ENCODE peak calls at places on chromosome 11, in ten cellular contexts. C is lower lobe of right lung; P is A549; T is upper lobe of right lung; Y is AG10803; Q is OCI-LY7; D is CD8-positive, alpha-beta T cell; F is neural progenitor cell; Z is GM06990; S is mammary epithelial cell. N is an unnamed sample.

GRCh38 chr11:44310456-44311272 is 725 bp upstream of the ALX4 start:
- DNase-seq in C (no peak), P (no peak), T (no peak), Y (no peak), Q (no peak), D (no peak), F (peak), Z (no peak), S (no peak), N (no peak)

GRCh38 chr11:44609028-44609782 is 43.7 kb downstream of the CD82 start:
- DNase-seq in C (no peak), P (no peak), T (no peak), Y (no peak), Q (peak), D (no peak), F (no peak), Z (peak), S (no peak), N (no peak)

GRCh38 chr11:72430743-72431570 is 3.4 kb downstream of the CLPB start:
- DNase-seq in C (peak), P (peak), T (no peak), Y (peak), Q (peak), D (no peak), F (peak), Z (no peak), S (peak), N (peak)

GRCh38 chr11:101860694-101861371 is 54.0 kb upstream of the CEP126 start:
- DNase-seq in C (no peak), P (peak), T (peak), Y (peak), Q (peak), D (no peak), F (peak), Z (no peak), S (peak), N (peak)

GRCh38 chr11:127066426-127067090 is 66.0 kb upstream of the KIRREL3 start:
- DNase-seq in C (no peak), P (no peak), T (no peak), Y (peak), Q (no peak), D (no peak), F (no peak), Z (no peak), S (no peak), N (no peak)

GRCh38 chr11:118114266-118114665 is 27.5 kb upstream of the SMIM35 start:
- DNase-seq in C (no peak), P (no peak), T (peak), Y (no peak), Q (no peak), D (no peak), F (no peak), Z (no peak), S (peak), N (no peak)

GRCh38 chr11:1224109-1224485 is 1.2 kb downstream of the MUC5B start:
- DNase-seq in C (peak), P (peak), T (no peak), Y (no peak), Q (no peak), D (no peak), F (no peak), Z (no peak), S (no peak), N (no peak)

GRCh38 chr11:122727101-122727929 is 71.8 kb downstream of the UBASH3B start:
- DNase-seq in C (no peak), P (no peak), T (no peak), Y (peak), Q (peak), D (peak), F (peak), Z (no peak), S (no peak), N (peak)

GRCh38 chr11:131079036-131079435 is 162.8 kb upstream of the SNX19 start:
- DNase-seq in C (no peak), P (no peak), T (no peak), Y (peak), Q (no peak), D (no peak), F (no peak), Z (no peak), S (peak), N (no peak)

GRCh38 chr11:1226981-1227550 is 4.2 kb downstream of the MUC5B start:
- DNase-seq in C (peak), P (peak), T (no peak), Y (no peak), Q (no peak), D (no peak), F (peak), Z (no peak), S (no peak), N (peak)

GRCh38 chr11:106397787-106398355 is 320.4 kb downstream of the AASDHPPT start:
- DNase-seq in C (no peak), P (no peak), T (no peak), Y (peak), Q (no peak), D (no peak), F (peak), Z (no peak), S (no peak), N (no peak)

GRCh38 chr11:2588809-2589537 is 110.8 kb downstream of the KCNQ1OT1 start:
- DNase-seq in C (peak), P (no peak), T (peak), Y (no peak), Q (no peak), D (no peak), F (no peak), Z (no peak), S (no peak), N (no peak)

GRCh38 chr11:80320765-80321164 is 879.9 kb upstream of the TENM4 start:
- DNase-seq in C (no peak), P (no peak), T (no peak), Y (no peak), Q (no peak), D (no peak), F (no peak), Z (no peak), S (no peak), N (no peak)

GRCh38 chr11:46506486-46506808 is 87.4 kb downstream of the AMBRA1 start:
- DNase-seq in C (no peak), P (no peak), T (no peak), Y (no peak), Q (no peak), D (no peak), F (no peak), Z (no peak), S (no peak), N (no peak)

GRCh38 chr11:33899383-33900037 is 7.6 kb upstream of the LMO2 start:
- DNase-seq in C (peak), P (peak), T (no peak), Y (peak), Q (no peak), D (no peak), F (peak), Z (no peak), S (peak), N (peak)

GRCh38 chr11:107017104-107017432 is 1.2 kb downstream of the GUCY1A2 start:
- DNase-seq in C (no peak), P (no peak), T (no peak), Y (no peak), Q (no peak), D (no peak), F (no peak), Z (no peak), S (no peak), N (peak)

GRCh38 chr11:111021131-111021530 is 224.4 kb upstream of the POU2AF2 start:
- DNase-seq in C (no peak), P (no peak), T (no peak), Y (no peak), Q (no peak), D (no peak), F (peak), Z (no peak), S (no peak), N (peak)

GRCh38 chr11:16603890-16604783 is 134.3 kb upstream of the C11orf58 start:
- DNase-seq in C (peak), P (no peak), T (peak), Y (no peak), Q (no peak), D (no peak), F (peak), Z (no peak), S (peak), N (no peak)

GRCh38 chr11:7577883-7578242 is 64.1 kb downstream of the PPFIBP2 start:
- DNase-seq in C (no peak), P (no peak), T (no peak), Y (peak), Q (no peak), D (no peak), F (no peak), Z (no peak), S (no peak), N (peak)

GRCh38 chr11:43920598-43921419 is 21.6 kb upstream of the C11orf96 start:
- DNase-seq in C (no peak), P (peak), T (no peak), Y (peak), Q (no peak), D (no peak), F (no peak), Z (no peak), S (peak), N (peak)

GRCh38 chr11:79139900-79140299 is 300.9 kb downstream of the TENM4 start:
- DNase-seq in C (no peak), P (no peak), T (no peak), Y (no peak), Q (no peak), D (no peak), F (peak), Z (no peak), S (no peak), N (no peak)

GRCh38 chr11:70242885-70243284 is 27.6 kb upstream of the PPFIA1 start:
- DNase-seq in C (no peak), P (no peak), T (no peak), Y (no peak), Q (no peak), D (no peak), F (no peak), Z (no peak), S (no peak), N (no peak)

GRCh38 chr11:79902493-79902892 is 461.7 kb upstream of the TENM4 start:
- DNase-seq in C (no peak), P (no peak), T (no peak), Y (no peak), Q (no peak), D (no peak), F (no peak), Z (no peak), S (peak), N (peak)

GRCh38 chr11:77207618-77208313 is 79.7 kb downstream of the MYO7A start:
- DNase-seq in C (no peak), P (no peak), T (peak), Y (no peak), Q (no peak), D (no peak), F (no peak), Z (no peak), S (no peak), N (peak)

GRCh38 chr11:102882389-102883024 is 7.7 kb upstream of the MMP12 start:
- DNase-seq in C (no peak), P (no peak), T (no peak), Y (peak), Q (no peak), D (no peak), F (no peak), Z (peak), S (peak), N (peak)

GRCh38 chr11:65866524-65867283 is 5.9 kb downstream of the EFEMP2 start:
- DNase-seq in C (peak), P (no peak), T (peak), Y (no peak), Q (no peak), D (no peak), F (no peak), Z (no peak), S (no peak), N (no peak)

GRCh38 chr11:117642396-117642795 is 154.6 kb downstream of the DSCAML1 start:
- DNase-seq in C (no peak), P (no peak), T (peak), Y (no peak), Q (no peak), D (no peak), F (no peak), Z (no peak), S (no peak), N (no peak)

GRCh38 chr11:65498042-65498726 is 661 bp upstream of the MALAT1 start:
- DNase-seq in C (no peak), P (peak), T (peak), Y (peak), Q (peak), D (peak), F (peak), Z (peak), S (no peak), N (peak)

GRCh38 chr11:2539761-2540520 is 95.1 kb downstream of the KCNQ1 start:
- DNase-seq in C (peak), P (no peak), T (peak), Y (no peak), Q (no peak), D (no peak), F (peak), Z (no peak), S (no peak), N (no peak)

GRCh38 chr11:130029137-130029536 is 26.5 kb upstream of the PRDM10 start:
- DNase-seq in C (no peak), P (no peak), T (no peak), Y (no peak), Q (no peak), D (no peak), F (peak), Z (no peak), S (peak), N (no peak)

GRCh38 chr11:26331911-26332571 is at the start of gene ANO3:
- DNase-seq in C (peak), P (peak), T (peak), Y (peak), Q (no peak), D (no peak), F (peak), Z (peak), S (peak), N (peak)

GRCh38 chr11:17686185-17686980 is 33.0 kb upstream of the MYOD1 start:
- DNase-seq in C (no peak), P (no peak), T (no peak), Y (peak), Q (no peak), D (no peak), F (peak), Z (no peak), S (no peak), N (no peak)

GRCh38 chr11:69044111-69045013 is 4.4 kb upstream of the TPCN2 start:
- DNase-seq in C (peak), P (peak), T (peak), Y (peak), Q (peak), D (no peak), F (peak), Z (no peak), S (peak), N (peak)

GRCh38 chr11:102268083-102268984 is 49.0 kb upstream of the BIRC3 start:
- DNase-seq in C (peak), P (peak), T (peak), Y (peak), Q (peak), D (peak), F (peak), Z (peak), S (peak), N (peak)

GRCh38 chr11:65183201-65183891 is 1.6 kb downstream of the CAPN1 start:
- DNase-seq in C (peak), P (no peak), T (peak), Y (no peak), Q (no peak), D (no peak), F (no peak), Z (no peak), S (peak), N (no peak)

GRCh38 chr11:9396752-9397151 is 12.3 kb downstream of the IPO7 start:
- DNase-seq in C (no peak), P (no peak), T (no peak), Y (no peak), Q (no peak), D (no peak), F (no peak), Z (no peak), S (no peak), N (no peak)

DNA sequence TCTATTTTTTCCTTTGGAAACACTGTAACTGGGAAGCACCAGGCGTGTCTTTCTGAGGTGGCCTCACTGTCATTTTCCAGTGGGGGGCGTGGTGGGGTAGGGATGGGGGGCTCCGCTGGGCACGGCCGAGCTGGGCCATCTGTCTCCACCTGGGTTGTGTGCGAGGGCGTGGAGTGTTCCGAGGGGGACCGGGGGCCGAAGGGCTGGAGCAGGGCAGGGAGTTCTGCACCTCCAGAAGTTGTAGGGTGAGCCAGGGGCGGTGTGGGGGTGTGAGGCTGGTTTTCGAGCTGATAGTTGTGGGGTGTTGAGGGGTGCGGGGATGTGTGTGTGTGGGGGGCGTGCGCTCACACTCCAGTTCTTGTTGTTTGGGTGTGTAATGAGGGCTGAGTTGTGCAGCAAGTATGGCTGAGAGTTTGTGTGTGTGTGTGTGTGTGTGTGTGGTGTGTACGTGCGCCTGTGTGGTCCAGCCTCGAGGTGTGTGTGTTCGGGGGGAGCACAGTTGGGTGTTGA is 10.8 kb downstream of the YPEL4 start:
- DNase-seq in C (no peak), P (no peak), T (peak), Y (no peak), Q (no peak), D (no peak), F (peak), Z (no peak), S (no peak), N (no peak)
- H3K4me3 ChIP-seq in C (peak), P (peak), T (peak), Y (peak), Q (no peak), D (peak), F (peak), Z (peak), S (peak), N (peak)

GRCh38 chr11:114181752-114182151 is 114.4 kb upstream of the NNMT start:
- DNase-seq in C (no peak), P (no peak), T (no peak), Y (no peak), Q (no peak), D (no peak), F (no peak), Z (no peak), S (no peak), N (no peak)

GRCh38 chr11:114181195-114181594 is 115.0 kb upstream of the NNMT start:
- DNase-seq in C (no peak), P (no peak), T (no peak), Y (no peak), Q (no peak), D (no peak), F (no peak), Z (no peak), S (no peak), N (peak)

GRCh38 chr11:114180301-114181055 is 115.7 kb upstream of the NNMT start:
- DNase-seq in C (peak), P (peak), T (peak), Y (no peak), Q (peak), D (no peak), F (peak), Z (no peak), S (no peak), N (peak)

GRCh38 chr11:114178656-114179055 is 117.5 kb upstream of the NNMT start:
- DNase-seq in C (no peak), P (no peak), T (no peak), Y (no peak), Q (no peak), D (no peak), F (no peak), Z (no peak), S (no peak), N (no peak)

DNA sequence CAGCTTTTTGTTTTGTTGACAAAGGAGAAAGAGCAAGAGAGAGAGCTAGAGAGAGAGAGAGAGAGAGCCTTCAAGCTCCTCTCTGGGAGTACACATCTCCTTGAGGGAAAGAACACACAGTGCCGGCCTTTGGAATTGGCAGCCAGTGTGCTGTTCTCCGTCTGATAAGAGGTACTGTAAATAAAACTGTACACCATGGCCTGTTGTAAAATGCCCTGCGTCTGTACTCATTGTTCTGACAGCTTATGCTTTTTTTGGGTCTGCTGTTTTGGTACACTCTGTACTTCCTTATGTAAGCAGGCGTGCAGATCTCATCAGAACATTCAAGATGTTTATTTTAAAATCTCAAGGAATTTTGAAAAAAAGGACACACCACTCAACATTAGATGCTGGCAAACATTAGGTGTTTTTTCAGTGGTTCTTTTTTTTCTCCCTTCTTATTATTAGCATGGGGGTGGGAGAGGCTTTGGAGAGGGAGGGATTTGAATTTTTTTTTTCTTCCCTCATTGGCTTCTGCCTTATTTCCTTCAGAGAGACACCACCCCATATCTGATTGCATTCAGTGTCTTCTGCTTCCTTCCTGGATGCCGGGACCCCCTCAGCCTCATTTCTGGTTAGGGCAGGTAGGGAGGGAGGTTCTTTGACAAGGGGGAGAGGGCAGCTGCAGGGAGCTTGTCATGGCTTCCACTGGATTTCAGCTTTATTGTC is 116.8 kb upstream of the NNMT start:
- DNase-seq in C (peak), P (peak), T (peak), Y (no peak), Q (peak), D (no peak), F (no peak), Z (no peak), S (no peak), N (peak)
- TF ChIP-seq CTCF in C (no peak), P (no peak), T (no peak), Y (no peak), Q (no peak), D (no peak), F (no peak), Z (no peak), S (no peak), N (no peak)

DNA sequence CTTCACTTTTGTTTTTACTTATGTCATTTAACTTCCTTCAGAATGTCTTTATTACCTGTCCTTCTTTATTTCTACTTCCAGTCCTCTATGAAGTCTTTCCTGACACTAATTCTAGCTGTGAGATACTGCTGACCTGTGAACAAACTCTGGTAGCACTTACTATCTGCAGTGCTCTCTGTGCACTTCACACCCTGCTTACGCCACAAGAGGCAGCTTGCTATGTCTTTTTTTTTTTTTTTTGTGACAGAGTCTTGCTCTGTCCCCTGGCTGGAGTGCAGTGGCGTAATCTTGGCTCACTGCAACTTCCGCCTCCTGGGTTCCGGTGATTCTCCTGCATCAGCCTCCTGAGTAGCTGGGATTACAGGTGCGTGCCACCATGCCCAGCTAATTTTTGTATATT is 10.7 kb downstream of the STIM1 start:
- DNase-seq in C (peak), P (no peak), T (peak), Y (peak), Q (peak), D (no peak), F (no peak), Z (no peak), S (no peak), N (no peak)
- H3K4me3 ChIP-seq in C (no peak), P (no peak), T (no peak), Y (no peak), Q (peak), D (peak), F (no peak), Z (no peak), S (no peak), N (no peak)

DNA sequence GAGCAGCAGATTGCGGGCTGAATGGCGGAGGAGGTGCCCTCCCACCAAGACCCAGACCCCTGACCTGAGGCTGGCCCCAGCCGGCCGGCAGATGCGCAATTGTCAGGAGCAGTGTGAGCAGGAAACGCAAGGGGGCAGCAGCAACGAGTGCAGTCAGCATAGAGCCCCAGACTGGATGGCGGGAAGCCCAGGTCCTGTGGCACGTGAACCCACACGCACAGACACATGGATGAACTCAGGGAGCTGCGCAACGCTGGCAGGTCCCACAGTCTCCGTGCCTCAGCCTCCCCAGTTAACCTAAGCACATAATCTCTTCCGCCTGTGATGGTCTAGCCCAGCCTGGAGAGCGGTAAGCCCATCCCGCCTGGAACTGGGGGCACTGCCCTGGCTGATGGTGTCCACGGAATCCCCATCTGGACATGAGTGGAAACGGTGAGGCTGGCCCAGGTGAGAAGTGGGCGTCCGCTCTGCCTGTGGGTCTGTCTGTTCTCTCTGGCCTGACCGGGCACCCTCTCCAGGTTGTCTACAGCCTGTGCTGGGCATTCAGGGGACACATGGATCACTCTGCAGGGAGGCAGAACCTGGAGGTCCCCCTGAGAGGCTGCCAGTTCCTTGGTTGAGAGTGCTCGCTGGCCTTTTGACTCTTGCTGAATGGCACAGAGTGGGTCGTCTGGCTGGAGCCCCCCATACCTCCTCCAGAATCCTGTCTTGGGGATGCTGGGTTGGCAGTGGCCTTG is 626 bp upstream of the TBX10 start:
- DNase-seq in C (peak), P (peak), T (peak), Y (peak), Q (peak), D (no peak), F (peak), Z (peak), S (no peak), N (peak)
- TF ChIP-seq CTCF in C (peak), P (peak), T (peak), Y (peak), Q (peak), D (peak), F (peak), Z (peak), S (peak), N (peak)

N was measured in choroid plexus epithelial cell.